ENCODE peak calls at places on chromosomes 13 and 19, in four cellular contexts. One of them, this sample, is unnamed.

GRCh38 chr13:50107205-50107604 is 92.0 kb downstream of the KCNRG start:
- DNase-seq in fibroblast of villous mesenchyme: no peak
- DNase-seq in GM12865: no peak
- DNase-seq in foreskin keratinocyte: no peak
- DNase-seq in this sample: no peak

GRCh38 chr19:14686411-14686810 is 3.4 kb upstream of the ZNF333 start:
- DNase-seq in fibroblast of villous mesenchyme: peak; percentile 16
- DNase-seq in GM12865: peak; percentile 66
- DNase-seq in foreskin keratinocyte: no peak
- DNase-seq in this sample: no peak

GRCh38 chr13:51034906-51035305 is 76.2 kb downstream of the C13orf42 start:
- DNase-seq in fibroblast of villous mesenchyme: no peak
- DNase-seq in GM12865: no peak
- DNase-seq in foreskin keratinocyte: no peak
- DNase-seq in this sample: no peak

GRCh38 chr13:106259928-106260327 is 275.5 kb downstream of the EFNB2 start:
- DNase-seq in fibroblast of villous mesenchyme: no peak
- DNase-seq in GM12865: no peak
- DNase-seq in foreskin keratinocyte: no peak
- DNase-seq in this sample: no peak

GRCh38 chr19:31356587-31357314 is 7.5 kb upstream of the TSHZ3 start:
- DNase-seq in fibroblast of villous mesenchyme: no peak
- DNase-seq in GM12865: no peak
- DNase-seq in foreskin keratinocyte: no peak
- DNase-seq in this sample: no peak

GRCh38 chr13:107347641-107348369 is 779.9 kb upstream of the ARGLU1 start:
- DNase-seq in fibroblast of villous mesenchyme: peak; percentile 73
- DNase-seq in GM12865: no peak
- DNase-seq in foreskin keratinocyte: no peak
- DNase-seq in this sample: no peak

GRCh38 chr19:5184930-5185329 is 155.7 kb downstream of the PTPRS start:
- DNase-seq in fibroblast of villous mesenchyme: no peak
- DNase-seq in GM12865: no peak
- DNase-seq in foreskin keratinocyte: no peak
- DNase-seq in this sample: no peak

GRCh38 chr13:43730642-43731041 is 56.1 kb downstream of the ENOX1 start:
- DNase-seq in fibroblast of villous mesenchyme: peak; percentile 74
- DNase-seq in GM12865: no peak
- DNase-seq in foreskin keratinocyte: peak; percentile 80
- DNase-seq in this sample: no peak

GRCh38 chr13:111216166-111216960 is 101.3 kb downstream of the ARHGEF7 start:
- DNase-seq in fibroblast of villous mesenchyme: peak; percentile 41
- DNase-seq in GM12865: peak; percentile 44
- DNase-seq in foreskin keratinocyte: no peak
- DNase-seq in this sample: no peak

GRCh38 chr13:34942732-34943674 is 933 bp downstream of the NBEA start:
- DNase-seq in fibroblast of villous mesenchyme: no peak
- DNase-seq in GM12865: peak; percentile 11
- DNase-seq in foreskin keratinocyte: no peak
- DNase-seq in this sample: no peak

GRCh38 chr13:103067751-103068563 is 1.7 kb upstream of the SLC10A2 start:
- DNase-seq in fibroblast of villous mesenchyme: no peak
- DNase-seq in GM12865: peak; percentile 78
- DNase-seq in foreskin keratinocyte: peak; percentile 14
- DNase-seq in this sample: no peak

GRCh38 chr19:8085606-8086464 is 33.3 kb downstream of the CCL25 start:
- DNase-seq in fibroblast of villous mesenchyme: no peak
- DNase-seq in GM12865: no peak
- DNase-seq in foreskin keratinocyte: no peak
- DNase-seq in this sample: no peak

GRCh38 chr19:5048091-5048726 is 79.3 kb downstream of the KDM4B start:
- DNase-seq in fibroblast of villous mesenchyme: peak; percentile 77
- DNase-seq in GM12865: peak; percentile 61
- DNase-seq in foreskin keratinocyte: peak; percentile 35
- DNase-seq in this sample: peak; percentile 86

GRCh38 chr13:74173822-74174221 is 39.6 kb upstream of the KLF12 start:
- DNase-seq in fibroblast of villous mesenchyme: no peak
- DNase-seq in GM12865: no peak
- DNase-seq in foreskin keratinocyte: no peak
- DNase-seq in this sample: no peak

GRCh38 chr13:86446311-86446710 is 647.1 kb upstream of the SLITRK6 start:
- DNase-seq in fibroblast of villous mesenchyme: no peak
- DNase-seq in GM12865: no peak
- DNase-seq in foreskin keratinocyte: no peak
- DNase-seq in this sample: no peak

GRCh38 chr19:45075215-45076028 is 856 bp downstream of the ZNF296 start:
- DNase-seq in fibroblast of villous mesenchyme: peak; percentile 58
- DNase-seq in GM12865: peak; percentile 95
- DNase-seq in foreskin keratinocyte: peak; percentile 40
- DNase-seq in this sample: no peak

GRCh38 chr13:89066868-89067466 is 1395.8 kb downstream of the SLITRK5 start:
- DNase-seq in fibroblast of villous mesenchyme: peak; percentile 0
- DNase-seq in GM12865: peak; percentile 27
- DNase-seq in foreskin keratinocyte: peak; percentile 19
- DNase-seq in this sample: no peak
- TF ChIP-seq CTCF in fibroblast of villous mesenchyme: peak; percentile 6
- TF ChIP-seq CTCF in GM12865: peak; percentile 44
- TF ChIP-seq CTCF in foreskin keratinocyte: peak; percentile 91
- TF ChIP-seq CTCF in this sample: peak; percentile 80

GRCh38 chr19:18919086-18919894 is at the start of the genes COPE and DDX49:
- DNase-seq in fibroblast of villous mesenchyme: peak; percentile 100
- DNase-seq in GM12865: peak; percentile 100
- DNase-seq in foreskin keratinocyte: peak; percentile 99
- DNase-seq in this sample: peak; percentile 98
- TF ChIP-seq CTCF in fibroblast of villous mesenchyme: no peak
- TF ChIP-seq CTCF in GM12865: no peak
- TF ChIP-seq CTCF in foreskin keratinocyte: peak; percentile 13
- TF ChIP-seq CTCF in this sample: no peak

GRCh38 chr19:11558881-11559828 is at the start of gene ELOF1:
- DNase-seq in fibroblast of villous mesenchyme: peak; percentile 98
- DNase-seq in GM12865: peak; percentile 99
- DNase-seq in foreskin keratinocyte: peak; percentile 87
- DNase-seq in this sample: peak; percentile 99
- TF ChIP-seq CTCF in fibroblast of villous mesenchyme: peak; percentile 39
- TF ChIP-seq CTCF in GM12865: no peak
- TF ChIP-seq CTCF in foreskin keratinocyte: peak; percentile 44
- TF ChIP-seq CTCF in this sample: no peak

DNA sequence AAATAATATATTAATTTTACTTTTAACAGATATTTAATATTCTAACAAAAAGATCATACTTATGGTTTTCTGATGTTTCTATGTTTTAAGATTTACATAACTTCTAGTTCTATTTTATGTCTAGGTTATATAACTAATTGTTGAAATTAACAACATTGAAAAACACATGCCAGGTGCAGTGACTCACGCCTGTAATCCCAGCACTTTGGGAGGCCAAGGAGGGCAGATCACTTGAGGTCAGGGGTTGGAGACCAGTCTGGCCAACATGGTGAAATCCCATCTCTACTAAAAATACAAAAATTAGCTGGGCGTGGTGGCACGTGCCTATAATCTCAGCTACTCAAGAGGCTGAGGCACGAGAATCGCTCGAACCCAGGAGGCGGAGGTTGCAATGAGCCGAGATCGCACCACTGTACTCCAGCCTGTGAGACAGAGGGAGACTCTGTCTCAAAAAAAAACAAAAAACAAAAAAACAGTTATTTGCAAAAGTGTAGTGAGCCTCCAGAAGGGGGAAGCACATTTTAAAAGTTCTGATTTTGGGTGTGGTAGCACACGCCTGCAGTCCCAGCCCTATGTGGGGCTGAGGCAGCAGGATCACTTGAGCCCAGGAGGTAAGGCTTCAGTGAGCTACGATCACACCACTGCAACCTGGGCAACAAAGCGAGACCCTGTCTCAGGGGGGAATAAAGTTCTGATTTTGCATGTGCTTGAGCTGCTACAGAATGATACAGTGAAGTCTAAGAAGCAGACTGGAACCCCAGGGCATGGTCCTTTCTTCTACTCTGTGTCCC is 18.6 kb downstream of the MIPEP start:
- DNase-seq in fibroblast of villous mesenchyme: no peak
- DNase-seq in GM12865: peak; percentile 55
- DNase-seq in foreskin keratinocyte: no peak
- DNase-seq in this sample: no peak
- TF ChIP-seq CTCF in fibroblast of villous mesenchyme: no peak
- TF ChIP-seq CTCF in GM12865: no peak
- TF ChIP-seq CTCF in foreskin keratinocyte: peak; percentile 36
- TF ChIP-seq CTCF in this sample: no peak

GRCh38 chr19:12496480-12496879 is 11.9 kb upstream of the ZNF709 start:
- DNase-seq in fibroblast of villous mesenchyme: no peak
- DNase-seq in GM12865: no peak
- DNase-seq in foreskin keratinocyte: no peak
- DNase-seq in this sample: no peak
- TF ChIP-seq CTCF in fibroblast of villous mesenchyme: no peak
- TF ChIP-seq CTCF in GM12865: no peak
- TF ChIP-seq CTCF in foreskin keratinocyte: no peak
- TF ChIP-seq CTCF in this sample: no peak

This sample was measured in D721Med.